ENCODE peak calls at places on chromosomes 13 and 19, in ten cellular contexts. One of them, this sample, is unnamed.

GRCh38 chr13:30038884-30039283 is 188.5 kb upstream of the UBL3 start:
- DNase-seq in AG10803: peak; percentile 78
- DNase-seq in fibroblast of lung: no peak
- DNase-seq in mammary epithelial cell: no peak
- DNase-seq in brain microvascular endothelial cell: no peak
- DNase-seq in GM23338: no peak
- DNase-seq in fibroblast of mammary gland: peak; percentile 86
- DNase-seq in AG04450: no peak
- DNase-seq in HL-60: no peak
- DNase-seq in bronchial epithelial cell: no peak
- DNase-seq in this sample: no peak

GRCh38 chr13:66780814-66781213 is 449.3 kb downstream of the PCDH9 start:
- DNase-seq in mammary epithelial cell: peak; percentile 63
- DNase-seq in fibroblast of mammary gland: peak; percentile 28
- DNase-seq in fibroblast of lung: peak; percentile 37
- DNase-seq in AG10803: no peak
- DNase-seq in HL-60: no peak
- DNase-seq in brain microvascular endothelial cell: peak; percentile 14
- DNase-seq in bronchial epithelial cell: peak; percentile 89
- DNase-seq in AG04450: no peak
- DNase-seq in GM23338: no peak
- DNase-seq in this sample: no peak

GRCh38 chr19:31268751-31269150 is 80.5 kb downstream of the TSHZ3 start:
- DNase-seq in bronchial epithelial cell: no peak
- DNase-seq in GM23338: no peak
- DNase-seq in AG04450: no peak
- DNase-seq in mammary epithelial cell: no peak
- DNase-seq in fibroblast of mammary gland: no peak
- DNase-seq in fibroblast of lung: no peak
- DNase-seq in AG10803: no peak
- DNase-seq in HL-60: no peak
- DNase-seq in brain microvascular endothelial cell: no peak
- DNase-seq in this sample: no peak

GRCh38 chr13:33204130-33204927 is 81.2 kb downstream of the STARD13 start:
- DNase-seq in fibroblast of mammary gland: peak; percentile 98
- DNase-seq in fibroblast of lung: peak; percentile 95
- DNase-seq in GM23338: no peak
- DNase-seq in brain microvascular endothelial cell: peak; percentile 83
- DNase-seq in AG10803: peak; percentile 98
- DNase-seq in AG04450: no peak
- DNase-seq in bronchial epithelial cell: no peak
- DNase-seq in mammary epithelial cell: no peak
- DNase-seq in HL-60: no peak
- DNase-seq in this sample: peak; percentile 67

GRCh38 chr13:38686635-38687245 is at the start of gene FREM2:
- DNase-seq in fibroblast of lung: peak; percentile 30
- DNase-seq in HL-60: no peak
- DNase-seq in fibroblast of mammary gland: no peak
- DNase-seq in GM23338: peak; percentile 98
- DNase-seq in AG10803: no peak
- DNase-seq in brain microvascular endothelial cell: no peak
- DNase-seq in mammary epithelial cell: peak; percentile 76
- DNase-seq in bronchial epithelial cell: peak; percentile 53
- DNase-seq in AG04450: no peak
- DNase-seq in this sample: no peak

GRCh38 chr19:934865-935422 is 9.1 kb downstream of the ARID3A start:
- DNase-seq in fibroblast of lung: peak; percentile 82
- DNase-seq in bronchial epithelial cell: no peak
- DNase-seq in AG10803: peak; percentile 76
- DNase-seq in HL-60: peak; percentile 64
- DNase-seq in mammary epithelial cell: no peak
- DNase-seq in fibroblast of mammary gland: peak; percentile 48
- DNase-seq in GM23338: no peak
- DNase-seq in brain microvascular endothelial cell: no peak
- DNase-seq in AG04450: no peak
- DNase-seq in this sample: no peak

GRCh38 chr13:110676057-110676510 is 29.8 kb downstream of the CARS2 start:
- DNase-seq in fibroblast of mammary gland: no peak
- DNase-seq in AG04450: no peak
- DNase-seq in brain microvascular endothelial cell: no peak
- DNase-seq in AG10803: no peak
- DNase-seq in GM23338: no peak
- DNase-seq in HL-60: no peak
- DNase-seq in fibroblast of lung: no peak
- DNase-seq in bronchial epithelial cell: no peak
- DNase-seq in mammary epithelial cell: no peak
- DNase-seq in this sample: peak; percentile 84

GRCh38 chr19:46265217-46265828 is 31.5 kb upstream of the HIF3A start:
- DNase-seq in AG04450: peak; percentile 57
- DNase-seq in fibroblast of lung: peak; percentile 82
- DNase-seq in HL-60: peak; percentile 29
- DNase-seq in AG10803: peak; percentile 80
- DNase-seq in fibroblast of mammary gland: peak; percentile 77
- DNase-seq in brain microvascular endothelial cell: peak; percentile 76
- DNase-seq in GM23338: peak; percentile 91
- DNase-seq in mammary epithelial cell: peak; percentile 70
- DNase-seq in bronchial epithelial cell: peak; percentile 72
- DNase-seq in this sample: peak; percentile 83

GRCh38 chr13:85798999-85799646 is at the start of gene SLITRK6:
- DNase-seq in brain microvascular endothelial cell: peak; percentile 79
- DNase-seq in AG10803: no peak
- DNase-seq in bronchial epithelial cell: peak; percentile 98
- DNase-seq in mammary epithelial cell: peak; percentile 94
- DNase-seq in fibroblast of lung: peak; percentile 91
- DNase-seq in HL-60: no peak
- DNase-seq in AG04450: peak; percentile 67
- DNase-seq in fibroblast of mammary gland: peak; percentile 48
- DNase-seq in GM23338: peak; percentile 75
- DNase-seq in this sample: no peak

GRCh38 chr13:71677114-71677513 is 189.9 kb downstream of the DACH1 start:
- DNase-seq in HL-60: no peak
- DNase-seq in mammary epithelial cell: no peak
- DNase-seq in AG04450: no peak
- DNase-seq in bronchial epithelial cell: no peak
- DNase-seq in GM23338: no peak
- DNase-seq in brain microvascular endothelial cell: no peak
- DNase-seq in fibroblast of lung: no peak
- DNase-seq in AG10803: no peak
- DNase-seq in fibroblast of mammary gland: no peak
- DNase-seq in this sample: no peak

GRCh38 chr13:71674776-71675352 is 192.1 kb downstream of the DACH1 start:
- DNase-seq in GM23338: peak; percentile 16
- DNase-seq in AG10803: no peak
- DNase-seq in fibroblast of lung: no peak
- DNase-seq in fibroblast of mammary gland: no peak
- DNase-seq in brain microvascular endothelial cell: no peak
- DNase-seq in HL-60: no peak
- DNase-seq in AG04450: no peak
- DNase-seq in mammary epithelial cell: no peak
- DNase-seq in bronchial epithelial cell: no peak
- DNase-seq in this sample: no peak

GRCh38 chr13:71672527-71672926 is 194.5 kb downstream of the DACH1 start:
- DNase-seq in brain microvascular endothelial cell: no peak
- DNase-seq in AG04450: no peak
- DNase-seq in HL-60: no peak
- DNase-seq in GM23338: peak; percentile 46
- DNase-seq in mammary epithelial cell: no peak
- DNase-seq in AG10803: no peak
- DNase-seq in bronchial epithelial cell: no peak
- DNase-seq in fibroblast of mammary gland: no peak
- DNase-seq in fibroblast of lung: peak; percentile 42
- DNase-seq in this sample: no peak
- TF ChIP-seq CTCF in brain microvascular endothelial cell: peak; percentile 25
- TF ChIP-seq CTCF in AG04450: peak; percentile 54
- TF ChIP-seq CTCF in HL-60: no peak
- TF ChIP-seq CTCF in GM23338: peak; percentile 47
- TF ChIP-seq CTCF in mammary epithelial cell: no peak
- TF ChIP-seq CTCF in AG10803: no peak
- TF ChIP-seq CTCF in bronchial epithelial cell: no peak
- TF ChIP-seq CTCF in fibroblast of mammary gland: no peak
- TF ChIP-seq CTCF in fibroblast of lung: peak; percentile 20
- TF ChIP-seq CTCF in this sample: no peak

GRCh38 chr19:13087295-13087694 is 15.4 kb downstream of the LYL1 start:
- DNase-seq in GM23338: no peak
- DNase-seq in fibroblast of lung: no peak
- DNase-seq in fibroblast of mammary gland: no peak
- DNase-seq in mammary epithelial cell: no peak
- DNase-seq in AG04450: no peak
- DNase-seq in bronchial epithelial cell: no peak
- DNase-seq in brain microvascular endothelial cell: no peak
- DNase-seq in AG10803: no peak
- DNase-seq in HL-60: no peak
- DNase-seq in this sample: no peak
- H3K4me3 ChIP-seq in GM23338: no peak overlapping the region
- H3K4me3 ChIP-seq in fibroblast of lung: no peak overlapping the region
- H3K4me3 ChIP-seq in fibroblast of mammary gland: no peak overlapping the region
- H3K4me3 ChIP-seq in mammary epithelial cell: no peak overlapping the region
- H3K4me3 ChIP-seq in AG04450: no peak overlapping the region
- H3K4me3 ChIP-seq in bronchial epithelial cell: no peak overlapping the region
- H3K4me3 ChIP-seq in brain microvascular endothelial cell: no peak overlapping the region
- H3K4me3 ChIP-seq in AG10803: no peak overlapping the region
- H3K4me3 ChIP-seq in HL-60: no peak overlapping the region
- H3K4me3 ChIP-seq in this sample: no peak overlapping the region

GRCh38 chr13:99087130-99087953 is 109.5 kb upstream of the DOCK9 start:
- DNase-seq in AG04450: peak; percentile 32
- DNase-seq in bronchial epithelial cell: peak; percentile 82
- DNase-seq in AG10803: peak; percentile 77
- DNase-seq in mammary epithelial cell: peak; percentile 88
- DNase-seq in fibroblast of lung: peak; percentile 85
- DNase-seq in HL-60: no peak
- DNase-seq in GM23338: peak; percentile 98
- DNase-seq in brain microvascular endothelial cell: peak; percentile 73
- DNase-seq in fibroblast of mammary gland: peak; percentile 72
- DNase-seq in this sample: peak; percentile 91
- TF ChIP-seq CTCF in AG04450: no peak
- TF ChIP-seq CTCF in bronchial epithelial cell: peak; percentile 37
- TF ChIP-seq CTCF in AG10803: peak; percentile 18
- TF ChIP-seq CTCF in mammary epithelial cell: peak; percentile 34
- TF ChIP-seq CTCF in fibroblast of lung: peak; percentile 23
- TF ChIP-seq CTCF in HL-60: no peak
- TF ChIP-seq CTCF in GM23338: no peak
- TF ChIP-seq CTCF in brain microvascular endothelial cell: peak; percentile 36
- TF ChIP-seq CTCF in fibroblast of mammary gland: no peak
- TF ChIP-seq CTCF in this sample: no peak

GRCh38 chr13:46668302-46668720 is 115.3 kb downstream of the LRCH1 start:
- DNase-seq in AG10803: peak; percentile 91
- DNase-seq in brain microvascular endothelial cell: peak; percentile 83
- DNase-seq in HL-60: peak; percentile 50
- DNase-seq in fibroblast of lung: peak; percentile 94
- DNase-seq in AG04450: peak; percentile 76
- DNase-seq in mammary epithelial cell: peak; percentile 78
- DNase-seq in bronchial epithelial cell: peak; percentile 47
- DNase-seq in fibroblast of mammary gland: peak; percentile 91
- DNase-seq in GM23338: no peak
- DNase-seq in this sample: peak; percentile 42

GRCh38 chr13:46667687-46668281 is 114.8 kb downstream of the LRCH1 start:
- DNase-seq in fibroblast of lung: peak; percentile 31
- DNase-seq in bronchial epithelial cell: no peak
- DNase-seq in mammary epithelial cell: no peak
- DNase-seq in AG04450: no peak
- DNase-seq in fibroblast of mammary gland: peak; percentile 24
- DNase-seq in GM23338: no peak
- DNase-seq in brain microvascular endothelial cell: no peak
- DNase-seq in AG10803: no peak
- DNase-seq in HL-60: no peak
- DNase-seq in this sample: peak; percentile 76

GRCh38 chr13:46665243-46665629 is 112.3 kb downstream of the LRCH1 start:
- DNase-seq in mammary epithelial cell: no peak
- DNase-seq in GM23338: no peak
- DNase-seq in fibroblast of mammary gland: no peak
- DNase-seq in AG10803: no peak
- DNase-seq in brain microvascular endothelial cell: no peak
- DNase-seq in HL-60: no peak
- DNase-seq in bronchial epithelial cell: no peak
- DNase-seq in AG04450: no peak
- DNase-seq in fibroblast of lung: no peak
- DNase-seq in this sample: no peak

GRCh38 chr13:46665630-46666482 is 112.9 kb downstream of the LRCH1 start:
- DNase-seq in fibroblast of mammary gland: no peak
- DNase-seq in bronchial epithelial cell: peak; percentile 42
- DNase-seq in AG10803: no peak
- DNase-seq in fibroblast of lung: no peak
- DNase-seq in HL-60: no peak
- DNase-seq in brain microvascular endothelial cell: no peak
- DNase-seq in mammary epithelial cell: no peak
- DNase-seq in GM23338: no peak
- DNase-seq in AG04450: no peak
- DNase-seq in this sample: no peak

DNA sequence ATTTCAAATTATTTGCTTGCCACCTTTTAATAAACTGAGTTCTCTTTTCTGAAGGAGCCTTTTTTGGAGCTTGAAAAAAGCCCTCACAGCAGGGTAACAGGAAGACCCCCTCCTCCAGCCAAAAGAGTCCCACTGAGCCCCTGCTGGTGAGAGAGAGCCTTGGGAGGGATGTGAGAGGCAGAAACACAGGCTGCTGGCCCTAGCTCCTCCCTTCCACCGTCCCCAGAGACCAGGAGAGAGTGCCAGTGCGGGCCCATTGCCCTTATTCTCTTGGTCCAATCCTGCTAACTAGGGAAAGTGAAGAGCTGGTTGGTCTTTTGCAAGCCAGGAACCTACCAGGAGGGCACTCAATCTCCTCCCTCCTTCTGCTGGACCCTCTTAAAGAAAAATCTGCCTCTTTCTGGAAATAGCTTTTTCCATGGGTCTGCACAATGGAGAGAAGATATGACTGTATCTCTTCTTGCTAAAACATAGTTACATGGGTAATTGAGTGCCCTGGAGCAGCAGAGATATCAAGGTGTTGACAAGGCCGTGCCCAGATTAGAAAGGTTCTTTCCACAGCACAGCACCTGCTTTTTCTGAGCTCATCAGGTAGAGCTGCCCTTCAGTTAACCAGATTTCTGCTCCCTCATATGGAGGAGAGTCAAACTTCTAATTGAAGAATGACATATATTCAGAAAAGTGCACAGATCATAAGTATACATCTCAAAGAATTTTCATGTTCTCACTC is 113.9 kb downstream of the LRCH1 start:
- DNase-seq in HL-60: no peak
- DNase-seq in fibroblast of mammary gland: no peak
- DNase-seq in AG04450: no peak
- DNase-seq in GM23338: peak; percentile 87
- DNase-seq in fibroblast of lung: no peak
- DNase-seq in mammary epithelial cell: no peak
- DNase-seq in AG10803: no peak
- DNase-seq in brain microvascular endothelial cell: no peak
- DNase-seq in bronchial epithelial cell: no peak
- DNase-seq in this sample: peak; percentile 33
- H3K4me3 ChIP-seq in HL-60: no peak overlapping the region
- H3K4me3 ChIP-seq in fibroblast of mammary gland: no peak overlapping the region
- H3K4me3 ChIP-seq in AG04450: no peak overlapping the region
- H3K4me3 ChIP-seq in GM23338: peak overlapping the region; percentile 21
- H3K4me3 ChIP-seq in fibroblast of lung: no peak overlapping the region
- H3K4me3 ChIP-seq in mammary epithelial cell: no peak overlapping the region
- H3K4me3 ChIP-seq in AG10803: no peak overlapping the region
- H3K4me3 ChIP-seq in brain microvascular endothelial cell: no peak overlapping the region
- H3K4me3 ChIP-seq in bronchial epithelial cell: no peak overlapping the region
- H3K4me3 ChIP-seq in this sample: no peak overlapping the region

GRCh38 chr19:42200116-42200740 is 17.2 kb downstream of the DEDD2 start:
- DNase-seq in fibroblast of lung: no peak
- DNase-seq in fibroblast of mammary gland: no peak
- DNase-seq in GM23338: no peak
- DNase-seq in mammary epithelial cell: no peak
- DNase-seq in brain microvascular endothelial cell: no peak
- DNase-seq in AG10803: no peak
- DNase-seq in AG04450: no peak
- DNase-seq in bronchial epithelial cell: no peak
- DNase-seq in HL-60: no peak
- DNase-seq in this sample: no peak
- TF ChIP-seq CTCF in fibroblast of lung: no peak
- TF ChIP-seq CTCF in fibroblast of mammary gland: no peak
- TF ChIP-seq CTCF in GM23338: no peak
- TF ChIP-seq CTCF in mammary epithelial cell: no peak
- TF ChIP-seq CTCF in brain microvascular endothelial cell: no peak
- TF ChIP-seq CTCF in AG10803: no peak
- TF ChIP-seq CTCF in AG04450: no peak
- TF ChIP-seq CTCF in bronchial epithelial cell: no peak
- TF ChIP-seq CTCF in HL-60: no peak
- TF ChIP-seq CTCF in this sample: no peak